ENCODE peak calls at places on chromosome 19, in four cellular contexts. M, W, J and T are unnamed samples.

GRCh38 chr19:31285744-31286143 is 63.5 kb downstream of the TSHZ3 start:
- DNase-seq in J (no peak), W (peak), M (no peak), T (peak)

GRCh38 chr19:51742736-51743288 is 8.9 kb downstream of the FPR1 start:
- DNase-seq in W (no peak), M (no peak), J (no peak), T (peak)

GRCh38 chr19:42831221-42832019 is 48.1 kb downstream of the PSG1 start:
- DNase-seq in W (no peak), J (no peak), M (no peak), T (no peak)

GRCh38 chr19:7488736-7489353 is at the start of gene PEX11G:
- DNase-seq in J (peak), W (peak), M (peak), T (peak)

GRCh38 chr19:33229962-33230361 is 4.3 kb upstream of the SLC7A10 start:
- DNase-seq in M (no peak), J (no peak), W (no peak), T (no peak)

GRCh38 chr19:34351382-34351802 is 13.6 kb upstream of the GPI start:
- DNase-seq in M (no peak), J (no peak), W (no peak), T (no peak)

GRCh38 chr19:47676811-47677210 is 36.4 kb upstream of the EHD2 start:
- DNase-seq in J (no peak), M (no peak), W (no peak), T (no peak)

GRCh38 chr19:46515879-46516350 is 20.2 kb upstream of the PNMA8B start:
- DNase-seq in M (no peak), J (no peak), W (peak), T (peak)

GRCh38 chr19:29845576-29846176 is 33.9 kb downstream of the CCNE1 start:
- DNase-seq in M (no peak), W (peak), J (no peak), T (peak)

GRCh38 chr19:3343619-3344502 is 22.5 kb upstream of the NFIC start:
- DNase-seq in W (peak), M (peak), J (peak), T (peak)

GRCh38 chr19:49856574-49857021 is 5.6 kb downstream of the PTOV1 start:
- DNase-seq in M (no peak), W (no peak), J (no peak), T (no peak)

GRCh38 chr19:45515081-45515624 is 7.9 kb downstream of the VASP start:
- DNase-seq in J (peak), M (no peak), W (no peak), T (no peak)

GRCh38 chr19:45601524-45602522 is at the start of gene GPR4:
- DNase-seq in J (no peak), W (no peak), M (peak), T (no peak)

GRCh38 chr19:35267818-35268545 is 780 bp upstream of the USF2 start:
- DNase-seq in W (peak), J (no peak), M (peak), T (peak)

GRCh38 chr19:4233282-4233853 is 4.0 kb downstream of the EBI3 start:
- DNase-seq in M (peak), W (peak), J (no peak), T (peak)

GRCh38 chr19:2462635-2463421 is 6.1 kb upstream of the LMNB2 start:
- DNase-seq in W (peak), M (peak), J (no peak), T (peak)

GRCh38 chr19:33797821-33798633 is 1.4 kb downstream of the KCTD15 start:
- DNase-seq in M (peak), W (peak), J (no peak), T (no peak)

GRCh38 chr19:3586124-3586626 is 897 bp downstream of the GIPC3 start:
- DNase-seq in W (no peak), M (peak), J (no peak), T (no peak)

GRCh38 chr19:43780706-43781525 is at the start of gene KCNN4:
- DNase-seq in M (no peak), J (no peak), W (peak), T (peak)

GRCh38 chr19:4067396-4068057 is 828 bp upstream of the ZBTB7A start:
- DNase-seq in W (no peak), J (no peak), M (peak), T (no peak)

GRCh38 chr19:33094504-33095067 is 13.6 kb downstream of the GPATCH1 start:
- DNase-seq in W (no peak), J (no peak), M (no peak), T (no peak)

GRCh38 chr19:44796701-44797115 is 12.2 kb upstream of the BCAM start:
- DNase-seq in J (no peak), M (no peak), W (peak), T (no peak)

DNA sequence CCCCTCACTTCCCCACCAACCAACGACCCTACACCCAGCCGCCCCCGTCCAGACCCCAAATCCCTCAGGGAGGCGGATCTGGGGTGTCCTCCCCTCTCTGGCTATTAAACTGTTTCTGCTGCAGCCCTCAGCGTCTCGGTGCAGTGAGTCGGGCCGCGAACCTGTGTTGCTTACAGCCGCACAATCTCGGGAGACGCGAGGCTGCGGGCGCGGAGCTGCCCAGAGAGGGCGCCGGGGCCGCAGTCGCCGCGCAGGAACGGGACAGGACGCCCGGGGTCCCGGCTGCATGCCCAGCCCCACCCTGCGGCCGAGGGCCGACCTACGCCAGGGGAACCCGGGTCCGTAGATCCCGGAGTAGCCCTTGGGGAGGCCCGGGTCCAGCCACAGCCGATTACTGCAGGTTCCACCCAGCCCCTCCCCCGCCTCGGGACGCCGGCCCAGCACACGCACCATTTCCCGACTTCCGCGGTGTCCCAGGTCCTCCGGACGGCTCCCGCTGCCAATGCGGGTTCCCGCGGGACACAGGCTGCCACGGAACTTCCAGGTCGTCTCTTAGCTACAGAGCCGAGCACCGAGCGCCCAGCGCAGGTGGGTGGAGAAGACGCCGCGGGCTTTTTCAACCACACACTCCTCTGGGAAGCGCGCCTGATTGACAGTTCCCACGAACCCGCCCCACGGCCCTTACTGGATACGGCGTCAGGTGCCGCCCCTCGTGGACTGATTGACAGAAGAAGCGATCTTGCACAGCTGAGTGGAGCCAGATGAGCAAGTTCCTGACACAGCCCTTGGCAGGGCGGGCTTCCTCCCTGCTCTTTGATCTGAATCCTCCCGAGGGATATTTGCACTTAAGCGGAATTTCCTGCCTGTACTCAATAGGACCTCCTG is at the start of gene ZNF799:
- DNase-seq in W (peak), J (peak), M (peak), T (peak)
- TF ChIP-seq CTCF in W (peak), J (no peak), M (no peak), T (no peak)

GRCh38 chr19:19459099-19459498 is 53.6 kb downstream of the GATAD2A start:
- DNase-seq in W (peak), M (no peak), J (no peak), T (peak)

GRCh38 chr19:19461306-19461670 is 54.1 kb downstream of the TSSK6 start:
- DNase-seq in M (no peak), J (no peak), W (no peak), T (no peak)

GRCh38 chr19:19460761-19461265 is 54.5 kb downstream of the TSSK6 start:
- DNase-seq in M (peak), J (no peak), W (peak), T (peak)

GRCh38 chr19:19460258-19460731 is 54.8 kb downstream of the GATAD2A start:
- DNase-seq in W (peak), M (no peak), J (no peak), T (peak)

GRCh38 chr19:19459707-19460251 is 54.3 kb downstream of the GATAD2A start:
- DNase-seq in J (no peak), M (peak), W (peak), T (peak)
- H3K4me3 ChIP-seq in J (peak), M (no peak), W (peak), T (no peak)

DNA sequence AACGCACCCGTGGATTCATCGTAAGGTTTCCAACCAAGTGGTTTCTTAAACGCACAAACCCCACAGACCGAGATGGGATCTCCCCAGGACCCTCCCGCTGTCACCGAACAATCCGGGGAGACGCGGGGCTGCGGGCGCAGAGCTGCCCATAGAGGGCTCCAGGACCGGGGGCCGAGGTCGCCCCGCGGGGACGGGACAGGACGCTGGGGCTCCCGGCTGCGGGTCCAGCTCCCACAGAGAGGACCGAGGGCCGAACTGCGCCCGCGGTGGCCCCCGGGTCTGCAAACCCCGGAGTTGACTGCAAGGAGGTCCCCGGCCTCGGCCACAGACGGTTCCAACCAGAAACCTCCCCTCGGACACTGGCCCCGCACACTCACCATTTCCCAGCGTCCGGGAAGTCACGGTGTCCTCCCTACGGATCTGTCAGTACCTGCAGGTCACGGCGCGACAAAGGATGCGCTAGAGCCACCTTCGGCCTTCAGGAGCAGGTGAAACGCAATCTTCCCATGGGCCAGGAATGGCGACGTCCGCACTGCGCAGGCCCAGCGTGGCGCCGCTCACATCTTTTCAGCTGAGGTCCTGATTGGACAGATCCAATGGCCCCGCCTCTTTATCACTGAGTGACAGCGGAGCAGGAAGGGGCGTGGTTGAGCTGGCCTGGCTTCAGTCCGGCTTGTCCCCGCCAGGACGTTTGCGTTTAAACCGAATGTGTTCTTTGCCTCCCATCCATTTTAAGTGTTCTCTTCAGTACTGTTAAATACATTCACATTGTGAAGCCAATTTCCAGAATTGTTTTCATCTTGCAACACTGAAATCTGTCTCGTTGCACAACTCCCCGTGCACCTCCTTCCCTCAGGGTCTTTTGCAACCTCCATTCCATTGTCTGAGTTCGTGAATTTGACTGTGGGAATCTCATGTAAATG is at the start of gene ZNF14:
- DNase-seq in J (peak), W (peak), M (peak), T (peak)
- TF ChIP-seq CTCF in J (peak), W (peak), M (no peak), T (no peak)

DNA sequence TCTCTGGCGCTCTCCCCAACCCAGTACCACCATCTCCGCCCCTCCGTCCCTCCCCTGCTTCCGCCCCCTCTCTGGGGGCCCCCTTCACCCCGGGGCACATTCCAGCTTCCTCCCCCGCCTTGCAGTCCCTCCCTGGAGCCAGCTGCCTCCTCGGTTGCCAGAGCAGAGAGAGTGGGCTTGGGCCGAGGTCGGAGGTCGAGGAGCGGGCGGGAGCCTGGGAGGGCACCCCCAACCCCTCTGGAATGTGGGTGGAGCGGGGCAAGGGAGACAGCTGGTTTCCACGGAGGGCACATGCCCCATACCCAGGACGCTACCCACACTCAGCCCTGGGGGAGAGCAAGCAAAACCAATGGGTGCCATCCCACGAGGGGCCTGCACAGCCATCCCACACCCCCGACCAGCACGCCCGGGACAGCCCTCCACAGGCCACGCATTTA is 6.4 kb upstream of the CIRBP start:
- DNase-seq in J (no peak), M (no peak), W (no peak), T (no peak)
- H3K4me3 ChIP-seq in J (peak), M (no peak), W (no peak), T (no peak)

GRCh38 chr19:15453091-15453498 is 3.3 kb upstream of the WIZ start:
- DNase-seq in J (no peak), M (no peak), W (no peak), T (no peak)
- TF ChIP-seq CTCF in J (no peak), M (no peak), W (peak), T (no peak)